ENCODE peak calls at places on chromosomes 11 and 22, in four cellular contexts. One of them, this sample, is unnamed. For H3K36me3, the result is how much of the 10 kb centered on the place peaks cover.

GRCh38 chr11:18723991-18724390 is 2.0 kb downstream of the IGSF22 start:
- DNase-seq in stomach: no peak
- DNase-seq in suprapubic skin: no peak
- DNase-seq in H1: no peak
- DNase-seq in this sample: no peak

GRCh38 chr11:66268953-66269906 is 791 bp downstream of the RAB1B start:
- DNase-seq in stomach: no peak
- DNase-seq in suprapubic skin: no peak
- DNase-seq in H1: no peak
- DNase-seq in this sample: peak

GRCh38 chr11:80103149-80103859 is 662.5 kb upstream of the TENM4 start:
- DNase-seq in stomach: no peak
- DNase-seq in suprapubic skin: no peak
- DNase-seq in H1: no peak
- DNase-seq in this sample: no peak

GRCh38 chr22:26550498-26551033 is 38.3 kb upstream of the TFIP11 start:
- DNase-seq in stomach: no peak
- DNase-seq in suprapubic skin: no peak
- DNase-seq in H1: no peak
- DNase-seq in this sample: no peak

GRCh38 chr11:118277312-118277711 is 13.2 kb upstream of the MPZL2 start:
- DNase-seq in stomach: peak
- DNase-seq in suprapubic skin: no peak
- DNase-seq in H1: no peak
- DNase-seq in this sample: no peak

GRCh38 chr11:36501236-36501635 is 8.8 kb downstream of the TRAF6 start:
- DNase-seq in stomach: no peak
- DNase-seq in suprapubic skin: no peak
- DNase-seq in H1: no peak
- DNase-seq in this sample: no peak

GRCh38 chr11:1832989-1833365 is 1.8 kb upstream of the SYT8 start:
- DNase-seq in stomach: no peak
- DNase-seq in suprapubic skin: peak
- DNase-seq in H1: no peak
- DNase-seq in this sample: no peak

GRCh38 chr22:44383652-44384562 is 71.2 kb upstream of the SHISAL1 start:
- DNase-seq in stomach: no peak
- DNase-seq in suprapubic skin: peak
- DNase-seq in H1: no peak
- DNase-seq in this sample: no peak

GRCh38 chr11:61541568-61541967 is 33.0 kb downstream of the LRRC10B start:
- DNase-seq in stomach: no peak
- DNase-seq in suprapubic skin: no peak
- DNase-seq in H1: no peak
- DNase-seq in this sample: no peak

GRCh38 chr11:96384156-96384555 is 5.6 kb downstream of the CCDC82 start:
- DNase-seq in stomach: no peak
- DNase-seq in suprapubic skin: no peak
- DNase-seq in H1: no peak
- DNase-seq in this sample: no peak

GRCh38 chr22:46023558-46023981 is 46.6 kb upstream of the WNT7B start:
- DNase-seq in stomach: no peak
- DNase-seq in suprapubic skin: peak
- DNase-seq in H1: no peak
- DNase-seq in this sample: no peak

GRCh38 chr11:61616443-61616842 is 35.6 kb upstream of the SYT7 start:
- DNase-seq in stomach: no peak
- DNase-seq in suprapubic skin: no peak
- DNase-seq in H1: no peak
- DNase-seq in this sample: no peak

GRCh38 chr11:45217991-45218390 is 68.2 kb downstream of the SYT13 start:
- DNase-seq in stomach: no peak
- DNase-seq in suprapubic skin: no peak
- DNase-seq in H1: no peak
- DNase-seq in this sample: no peak

GRCh38 chr11:129639300-129639699 is 176.3 kb upstream of the TMEM45B start:
- DNase-seq in stomach: no peak
- DNase-seq in suprapubic skin: no peak
- DNase-seq in H1: no peak
- DNase-seq in this sample: no peak

GRCh38 chr11:20081336-20081735 is 78.9 kb downstream of the DBX1 start:
- DNase-seq in stomach: no peak
- DNase-seq in suprapubic skin: no peak
- DNase-seq in H1: no peak
- DNase-seq in this sample: no peak

GRCh38 chr11:7592706-7593105 is 78.9 kb downstream of the PPFIBP2 start:
- DNase-seq in stomach: peak
- DNase-seq in suprapubic skin: peak
- DNase-seq in H1: no peak
- DNase-seq in this sample: no peak

GRCh38 chr22:30361916-30362631 is 5.3 kb downstream of the CCDC157 start:
- DNase-seq in stomach: no peak
- DNase-seq in suprapubic skin: no peak
- DNase-seq in H1: no peak
- DNase-seq in this sample: no peak

GRCh38 chr11:117180661-117181585 is 2.4 kb downstream of the SIDT2 start:
- DNase-seq in stomach: peak
- DNase-seq in suprapubic skin: peak
- DNase-seq in H1: peak
- DNase-seq in this sample: peak

GRCh38 chr11:8732748-8733241 is 50.2 kb downstream of the RPL27A start:
- DNase-seq in stomach: peak
- DNase-seq in suprapubic skin: no peak
- DNase-seq in H1: no peak
- DNase-seq in this sample: no peak

GRCh38 chr22:48492371-48493320 is 1335.0 kb downstream of the BRD1 start:
- DNase-seq in stomach: peak
- DNase-seq in suprapubic skin: peak
- DNase-seq in H1: no peak
- DNase-seq in this sample: no peak

GRCh38 chr11:86119062-86119461 is 50.2 kb upstream of the PICALM start:
- DNase-seq in stomach: no peak
- DNase-seq in suprapubic skin: no peak
- DNase-seq in H1: no peak
- DNase-seq in this sample: no peak

GRCh38 chr11:133157180-133157579 is 375.1 kb downstream of the OPCML start:
- DNase-seq in stomach: no peak
- DNase-seq in suprapubic skin: no peak
- DNase-seq in H1: no peak
- DNase-seq in this sample: no peak

GRCh38 chr22:39090426-39091064 is 6.5 kb upstream of the APOBEC3H start:
- DNase-seq in stomach: peak
- DNase-seq in suprapubic skin: no peak
- DNase-seq in H1: no peak
- DNase-seq in this sample: peak

GRCh38 chr11:97290444-97291041 is 900.7 kb downstream of the JRKL start:
- DNase-seq in stomach: no peak
- DNase-seq in suprapubic skin: no peak
- DNase-seq in H1: no peak
- DNase-seq in this sample: no peak

GRCh38 chr11:35235944-35236666 is 97.1 kb downstream of the CD44 start:
- DNase-seq in stomach: peak
- DNase-seq in suprapubic skin: no peak
- DNase-seq in H1: no peak
- DNase-seq in this sample: peak

GRCh38 chr11:79332017-79332416 is 108.8 kb downstream of the TENM4 start:
- DNase-seq in stomach: no peak
- DNase-seq in suprapubic skin: no peak
- DNase-seq in H1: no peak
- DNase-seq in this sample: no peak

GRCh38 chr22:30249049-30250038 is 2.8 kb upstream of the LIF start:
- DNase-seq in stomach: no peak
- DNase-seq in suprapubic skin: no peak
- DNase-seq in H1: no peak
- DNase-seq in this sample: no peak

GRCh38 chr22:37253164-37253660 is 9.1 kb upstream of the RAC2 start:
- DNase-seq in stomach: no peak
- DNase-seq in suprapubic skin: no peak
- DNase-seq in H1: no peak
- DNase-seq in this sample: no peak

GRCh38 chr11:44611687-44612437 is 46.4 kb downstream of the CD82 start:
- DNase-seq in stomach: no peak
- DNase-seq in suprapubic skin: no peak
- DNase-seq in H1: no peak
- DNase-seq in this sample: no peak

GRCh38 chr22:31895317-31896133 is 48.8 kb upstream of the YWHAH start:
- DNase-seq in stomach: no peak
- DNase-seq in suprapubic skin: no peak
- DNase-seq in H1: no peak
- DNase-seq in this sample: no peak

GRCh38 chr11:70623906-70624597 is 225.7 kb downstream of the CTTN start:
- DNase-seq in stomach: no peak
- DNase-seq in suprapubic skin: no peak
- DNase-seq in H1: no peak
- DNase-seq in this sample: no peak

GRCh38 chr11:46331653-46331984 is 15.6 kb upstream of the DGKZ start:
- DNase-seq in stomach: no peak
- DNase-seq in suprapubic skin: no peak
- DNase-seq in H1: no peak
- DNase-seq in this sample: no peak

GRCh38 chr11:113091578-113091844 is 130.3 kb downstream of the NCAM1 start:
- DNase-seq in stomach: no peak
- DNase-seq in suprapubic skin: no peak
- DNase-seq in H1: no peak
- DNase-seq in this sample: no peak

GRCh38 chr22:39946571-39947407 is 13.4 kb upstream of the TMA7B start:
- DNase-seq in stomach: no peak
- DNase-seq in suprapubic skin: no peak
- DNase-seq in H1: no peak
- DNase-seq in this sample: no peak

GRCh38 chr11:117614695-117615094 is 182.3 kb downstream of the DSCAML1 start:
- DNase-seq in stomach: no peak
- DNase-seq in suprapubic skin: peak
- DNase-seq in H1: no peak
- DNase-seq in this sample: no peak

DNA sequence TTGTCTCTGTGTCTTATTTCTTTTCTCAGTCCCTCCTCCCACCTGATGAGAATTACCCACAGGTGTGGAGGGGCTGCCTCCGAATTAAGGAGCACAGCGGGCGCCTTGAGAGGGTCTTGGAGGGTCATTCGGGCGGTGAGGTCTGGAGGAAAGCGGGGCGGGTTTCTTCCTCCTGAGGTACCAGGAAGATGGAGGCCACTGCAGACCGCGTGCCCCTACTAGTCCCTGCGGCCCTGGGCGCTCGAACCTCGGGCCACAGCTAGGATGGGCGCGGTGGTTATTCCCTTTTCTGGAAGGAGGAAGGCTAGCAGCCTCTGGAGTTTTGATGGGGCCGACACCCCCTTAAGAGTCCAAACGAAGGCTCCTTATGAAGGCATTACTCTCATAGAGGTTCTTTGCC is 5.5 kb upstream of the FAM111A start:
- DNase-seq in stomach: no peak
- DNase-seq in suprapubic skin: no peak
- DNase-seq in H1: no peak
- DNase-seq in this sample: peak
- TF ChIP-seq CTCF in stomach: no peak
- TF ChIP-seq CTCF in suprapubic skin: no peak
- TF ChIP-seq CTCF in H1: no peak
- TF ChIP-seq CTCF in this sample: no peak

GRCh38 chr11:124725719-124726105 is 14.0 kb upstream of the NRGN start:
- DNase-seq in stomach: no peak
- DNase-seq in suprapubic skin: no peak
- DNase-seq in H1: no peak
- DNase-seq in this sample: no peak

GRCh38 chr11:124722176-124722575 is 17.6 kb upstream of the NRGN start:
- DNase-seq in stomach: no peak
- DNase-seq in suprapubic skin: no peak
- DNase-seq in H1: no peak
- DNase-seq in this sample: no peak

GRCh38 chr11:124719534-124719933 is 20.2 kb upstream of the NRGN start:
- DNase-seq in stomach: no peak
- DNase-seq in suprapubic skin: no peak
- DNase-seq in H1: no peak
- DNase-seq in this sample: no peak

GRCh38 chr11:124724854-124725718 is 14.7 kb upstream of the NRGN start:
- DNase-seq in stomach: no peak
- DNase-seq in suprapubic skin: no peak
- DNase-seq in H1: no peak
- DNase-seq in this sample: no peak
- H3K36me3 ChIP-seq in stomach: under half
- H3K36me3 ChIP-seq in suprapubic skin: under half
- H3K36me3 ChIP-seq in H1: under half
- H3K36me3 ChIP-seq in this sample: under half

GRCh38 chr11:106271686-106272085 is 194.2 kb downstream of the AASDHPPT start:
- DNase-seq in stomach: no peak
- DNase-seq in suprapubic skin: no peak
- DNase-seq in H1: no peak
- DNase-seq in this sample: no peak
- TF ChIP-seq CTCF in stomach: no peak
- TF ChIP-seq CTCF in suprapubic skin: no peak
- TF ChIP-seq CTCF in H1: no peak
- TF ChIP-seq CTCF in this sample: no peak

GRCh38 chr11:122808494-122808893 is 29.8 kb upstream of the CRTAM start:
- DNase-seq in stomach: no peak
- DNase-seq in suprapubic skin: no peak
- DNase-seq in H1: no peak
- DNase-seq in this sample: no peak

GRCh38 chr11:122809861-122810260 is 28.4 kb upstream of the CRTAM start:
- DNase-seq in stomach: no peak
- DNase-seq in suprapubic skin: no peak
- DNase-seq in H1: no peak
- DNase-seq in this sample: no peak

GRCh38 chr11:122804161-122804560 is 34.1 kb upstream of the CRTAM start:
- DNase-seq in stomach: no peak
- DNase-seq in suprapubic skin: no peak
- DNase-seq in H1: no peak
- DNase-seq in this sample: no peak

GRCh38 chr11:122804796-122805195 is 33.5 kb upstream of the CRTAM start:
- DNase-seq in stomach: no peak
- DNase-seq in suprapubic skin: no peak
- DNase-seq in H1: no peak
- DNase-seq in this sample: no peak

DNA sequence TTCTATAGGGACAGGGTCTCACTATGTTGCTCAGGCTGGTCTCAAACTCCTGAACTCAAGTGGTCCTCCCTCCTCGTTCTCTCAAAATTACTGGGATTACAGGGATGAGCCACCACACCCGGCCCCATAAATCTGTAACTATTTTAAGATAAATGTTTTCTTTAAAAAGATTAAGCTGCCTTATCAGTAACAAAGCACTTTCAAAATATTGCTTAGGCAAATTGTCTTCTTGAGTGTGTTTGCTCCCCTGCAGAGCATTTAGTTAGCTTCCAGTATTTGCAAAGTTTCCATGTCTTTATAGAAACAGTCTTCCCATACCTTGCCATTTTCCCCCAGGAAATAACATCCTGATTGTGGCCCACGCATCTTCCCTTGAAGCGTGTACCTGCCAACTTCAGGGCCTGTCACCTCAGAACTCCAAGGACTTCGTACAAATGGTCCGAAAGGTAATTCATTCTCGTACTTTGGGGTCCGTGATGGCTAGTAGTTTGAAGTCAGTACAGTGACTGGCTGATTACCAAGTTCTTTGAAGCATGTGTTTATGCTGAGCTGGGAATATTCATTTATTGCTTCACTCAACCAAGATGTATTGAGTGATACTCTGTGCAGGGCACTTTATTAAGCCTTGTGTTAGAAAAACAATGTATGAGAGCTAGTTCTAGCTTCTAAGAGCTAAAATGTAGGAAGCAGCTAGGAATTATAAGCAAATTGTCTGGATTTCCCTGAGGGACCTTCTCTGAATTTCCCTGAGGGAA is 30.4 kb upstream of the CRTAM start:
- DNase-seq in stomach: no peak
- DNase-seq in suprapubic skin: no peak
- DNase-seq in H1: no peak
- DNase-seq in this sample: no peak
- H3K36me3 ChIP-seq in stomach: under half
- H3K36me3 ChIP-seq in suprapubic skin: under half
- H3K36me3 ChIP-seq in H1: under half
- H3K36me3 ChIP-seq in this sample: under half

This sample was measured in mucosa of descending colon.